ENCODE peak calls at places on chromosomes 11 and 22, in six cellular contexts. One of them, this sample, is unnamed.

GRCh38 chr11:124682443-124682842 is 8.7 kb downstream of the SPA17 start:
- DNase-seq in A673: no peak
- DNase-seq in GM20000: no peak
- DNase-seq in bronchial epithelial cell: no peak
- DNase-seq in brain microvascular endothelial cell: no peak
- DNase-seq in MCF 10A: no peak
- DNase-seq in this sample: no peak

GRCh38 chr11:120774591-120775386 is 249.1 kb upstream of the TBCEL start:
- DNase-seq in A673: no peak
- DNase-seq in GM20000: no peak
- DNase-seq in bronchial epithelial cell: no peak
- DNase-seq in brain microvascular endothelial cell: no peak
- DNase-seq in MCF 10A: no peak
- DNase-seq in this sample: no peak

GRCh38 chr11:47248664-47249377 is at the start of gene ACP2:
- DNase-seq in A673: peak
- DNase-seq in GM20000: peak
- DNase-seq in bronchial epithelial cell: peak
- DNase-seq in brain microvascular endothelial cell: peak
- DNase-seq in MCF 10A: peak
- DNase-seq in this sample: peak

GRCh38 chr22:31210830-31211503 is 1.1 kb upstream of the LIMK2 start:
- DNase-seq in A673: peak
- DNase-seq in GM20000: no peak
- DNase-seq in bronchial epithelial cell: no peak
- DNase-seq in brain microvascular endothelial cell: no peak
- DNase-seq in MCF 10A: no peak
- DNase-seq in this sample: no peak

GRCh38 chr22:24070553-24070952 is 59.4 kb downstream of the CABIN1 start:
- DNase-seq in A673: no peak
- DNase-seq in GM20000: no peak
- DNase-seq in bronchial epithelial cell: no peak
- DNase-seq in brain microvascular endothelial cell: no peak
- DNase-seq in MCF 10A: no peak
- DNase-seq in this sample: no peak

GRCh38 chr22:50504245-50505211 is 3.0 kb downstream of the LMF2 start:
- DNase-seq in A673: no peak
- DNase-seq in GM20000: no peak
- DNase-seq in bronchial epithelial cell: peak
- DNase-seq in brain microvascular endothelial cell: no peak
- DNase-seq in MCF 10A: no peak
- DNase-seq in this sample: peak

GRCh38 chr11:114297806-114298700 is 1.9 kb downstream of the NNMT start:
- DNase-seq in A673: no peak
- DNase-seq in GM20000: no peak
- DNase-seq in bronchial epithelial cell: no peak
- DNase-seq in brain microvascular endothelial cell: no peak
- DNase-seq in MCF 10A: peak
- DNase-seq in this sample: no peak

GRCh38 chr11:15507592-15507991 is 392.9 kb downstream of the INSC start:
- DNase-seq in A673: peak
- DNase-seq in GM20000: no peak
- DNase-seq in bronchial epithelial cell: no peak
- DNase-seq in brain microvascular endothelial cell: peak
- DNase-seq in MCF 10A: no peak
- DNase-seq in this sample: no peak

GRCh38 chr11:4018641-4019040 is 76.0 kb upstream of the RRM1 start:
- DNase-seq in A673: no peak
- DNase-seq in GM20000: no peak
- DNase-seq in bronchial epithelial cell: no peak
- DNase-seq in brain microvascular endothelial cell: no peak
- DNase-seq in MCF 10A: no peak
- DNase-seq in this sample: no peak

GRCh38 chr22:29158546-29158945 is 47.1 kb upstream of the EMID1 start:
- DNase-seq in A673: no peak
- DNase-seq in GM20000: no peak
- DNase-seq in bronchial epithelial cell: no peak
- DNase-seq in brain microvascular endothelial cell: no peak
- DNase-seq in MCF 10A: no peak
- DNase-seq in this sample: no peak

GRCh38 chr22:47593911-47594311 is 831.5 kb downstream of the TBC1D22A start:
- DNase-seq in A673: no peak
- DNase-seq in GM20000: no peak
- DNase-seq in bronchial epithelial cell: no peak
- DNase-seq in brain microvascular endothelial cell: no peak
- DNase-seq in MCF 10A: no peak
- DNase-seq in this sample: peak

GRCh38 chr22:21044931-21045584 is 688 bp upstream of the LRRC74B start:
- DNase-seq in A673: peak
- DNase-seq in GM20000: no peak
- DNase-seq in bronchial epithelial cell: no peak
- DNase-seq in brain microvascular endothelial cell: peak
- DNase-seq in MCF 10A: peak
- DNase-seq in this sample: no peak

GRCh38 chr22:42317691-42318547 is 47.5 kb upstream of the TCF20 start:
- DNase-seq in A673: peak
- DNase-seq in GM20000: no peak
- DNase-seq in bronchial epithelial cell: peak
- DNase-seq in brain microvascular endothelial cell: no peak
- DNase-seq in MCF 10A: peak
- DNase-seq in this sample: no peak

GRCh38 chr11:1228183-1228821 is 5.4 kb downstream of the MUC5B start:
- DNase-seq in A673: no peak
- DNase-seq in GM20000: no peak
- DNase-seq in bronchial epithelial cell: no peak
- DNase-seq in brain microvascular endothelial cell: no peak
- DNase-seq in MCF 10A: no peak
- DNase-seq in this sample: peak

GRCh38 chr22:26547426-26547825 is 35.2 kb upstream of the TFIP11 start:
- DNase-seq in A673: no peak
- DNase-seq in GM20000: no peak
- DNase-seq in bronchial epithelial cell: peak
- DNase-seq in brain microvascular endothelial cell: no peak
- DNase-seq in MCF 10A: no peak
- DNase-seq in this sample: no peak

GRCh38 chr11:82308979-82309378 is 424.7 kb downstream of the FAM181B start:
- DNase-seq in A673: no peak
- DNase-seq in GM20000: no peak
- DNase-seq in bronchial epithelial cell: no peak
- DNase-seq in brain microvascular endothelial cell: no peak
- DNase-seq in MCF 10A: no peak
- DNase-seq in this sample: no peak

GRCh38 chr11:65522640-65523322 is 2.1 kb upstream of the SCYL1 start:
- DNase-seq in A673: no peak
- DNase-seq in GM20000: peak
- DNase-seq in bronchial epithelial cell: no peak
- DNase-seq in brain microvascular endothelial cell: no peak
- DNase-seq in MCF 10A: no peak
- DNase-seq in this sample: no peak

GRCh38 chr22:41366323-41367014 is 15.3 kb upstream of the TEF start:
- DNase-seq in A673: no peak
- DNase-seq in GM20000: no peak
- DNase-seq in bronchial epithelial cell: no peak
- DNase-seq in brain microvascular endothelial cell: no peak
- DNase-seq in MCF 10A: no peak
- DNase-seq in this sample: no peak

GRCh38 chr11:47705722-47706121 is 9.4 kb downstream of the AGBL2 start:
- DNase-seq in A673: no peak
- DNase-seq in GM20000: no peak
- DNase-seq in bronchial epithelial cell: no peak
- DNase-seq in brain microvascular endothelial cell: no peak
- DNase-seq in MCF 10A: no peak
- DNase-seq in this sample: no peak

GRCh38 chr11:108223449-108224149 is 732 bp downstream of the ATM start:
- DNase-seq in A673: no peak
- DNase-seq in GM20000: no peak
- DNase-seq in bronchial epithelial cell: no peak
- DNase-seq in brain microvascular endothelial cell: peak
- DNase-seq in MCF 10A: peak
- DNase-seq in this sample: no peak

GRCh38 chr11:6357222-6357621 is 33.1 kb upstream of the SMPD1 start:
- DNase-seq in A673: peak
- DNase-seq in GM20000: no peak
- DNase-seq in bronchial epithelial cell: peak
- DNase-seq in brain microvascular endothelial cell: peak
- DNase-seq in MCF 10A: peak
- DNase-seq in this sample: no peak

GRCh38 chr22:33793464-33793863 is 126.8 kb downstream of the LARGE1 start:
- DNase-seq in A673: no peak
- DNase-seq in GM20000: no peak
- DNase-seq in bronchial epithelial cell: no peak
- DNase-seq in brain microvascular endothelial cell: no peak
- DNase-seq in MCF 10A: no peak
- DNase-seq in this sample: no peak

GRCh38 chr11:67006029-67006884 is 16.7 kb upstream of the SYT12 start:
- DNase-seq in A673: peak
- DNase-seq in GM20000: no peak
- DNase-seq in bronchial epithelial cell: no peak
- DNase-seq in brain microvascular endothelial cell: no peak
- DNase-seq in MCF 10A: peak
- DNase-seq in this sample: no peak

GRCh38 chr22:43467171-43467570 is 55.4 kb downstream of the MPPED1 start:
- DNase-seq in A673: no peak
- DNase-seq in GM20000: no peak
- DNase-seq in bronchial epithelial cell: no peak
- DNase-seq in brain microvascular endothelial cell: no peak
- DNase-seq in MCF 10A: no peak
- DNase-seq in this sample: no peak

GRCh38 chr11:19421134-19421533 is 180.4 kb upstream of the E2F8 start:
- DNase-seq in A673: no peak
- DNase-seq in GM20000: no peak
- DNase-seq in bronchial epithelial cell: no peak
- DNase-seq in brain microvascular endothelial cell: no peak
- DNase-seq in MCF 10A: no peak
- DNase-seq in this sample: no peak

GRCh38 chr11:9219572-9219971 is 45.6 kb downstream of the DENND5A start:
- DNase-seq in A673: peak
- DNase-seq in GM20000: no peak
- DNase-seq in bronchial epithelial cell: peak
- DNase-seq in brain microvascular endothelial cell: peak
- DNase-seq in MCF 10A: peak
- DNase-seq in this sample: no peak

GRCh38 chr11:12321217-12321937 is 56.0 kb upstream of the PARVA start:
- DNase-seq in A673: no peak
- DNase-seq in GM20000: no peak
- DNase-seq in bronchial epithelial cell: no peak
- DNase-seq in brain microvascular endothelial cell: no peak
- DNase-seq in MCF 10A: no peak
- DNase-seq in this sample: no peak

GRCh38 chr11:36578458-36578857 is 10.7 kb downstream of the RAG1 start:
- DNase-seq in A673: peak
- DNase-seq in GM20000: no peak
- DNase-seq in bronchial epithelial cell: no peak
- DNase-seq in brain microvascular endothelial cell: no peak
- DNase-seq in MCF 10A: no peak
- DNase-seq in this sample: no peak
- TF ChIP-seq CTCF in A673: no peak
- TF ChIP-seq CTCF in GM20000: no peak
- TF ChIP-seq CTCF in bronchial epithelial cell: no peak
- TF ChIP-seq CTCF in brain microvascular endothelial cell: no peak
- TF ChIP-seq CTCF in MCF 10A: no peak
- TF ChIP-seq CTCF in this sample: no peak

GRCh38 chr11:95324826-95325225 is 93.8 kb upstream of the SESN3 start:
- DNase-seq in A673: no peak
- DNase-seq in GM20000: no peak
- DNase-seq in bronchial epithelial cell: no peak
- DNase-seq in brain microvascular endothelial cell: no peak
- DNase-seq in MCF 10A: no peak
- DNase-seq in this sample: no peak
- TF ChIP-seq CTCF in A673: no peak
- TF ChIP-seq CTCF in GM20000: no peak
- TF ChIP-seq CTCF in bronchial epithelial cell: no peak
- TF ChIP-seq CTCF in brain microvascular endothelial cell: no peak
- TF ChIP-seq CTCF in MCF 10A: no peak
- TF ChIP-seq CTCF in this sample: no peak

GRCh38 chr22:44804327-44804726 is 52.0 kb downstream of the ARHGAP8 start:
- DNase-seq in A673: no peak
- DNase-seq in GM20000: no peak
- DNase-seq in bronchial epithelial cell: no peak
- DNase-seq in brain microvascular endothelial cell: no peak
- DNase-seq in MCF 10A: no peak
- DNase-seq in this sample: no peak

GRCh38 chr22:44802956-44803355 is 50.6 kb downstream of the ARHGAP8 start:
- DNase-seq in A673: no peak
- DNase-seq in GM20000: no peak
- DNase-seq in bronchial epithelial cell: no peak
- DNase-seq in brain microvascular endothelial cell: no peak
- DNase-seq in MCF 10A: no peak
- DNase-seq in this sample: no peak

GRCh38 chr22:44807915-44808690 is 55.7 kb downstream of the ARHGAP8 start:
- DNase-seq in A673: peak
- DNase-seq in GM20000: no peak
- DNase-seq in bronchial epithelial cell: no peak
- DNase-seq in brain microvascular endothelial cell: no peak
- DNase-seq in MCF 10A: no peak
- DNase-seq in this sample: no peak

GRCh38 chr22:44807232-44807631 is 54.9 kb downstream of the ARHGAP8 start:
- DNase-seq in A673: no peak
- DNase-seq in GM20000: no peak
- DNase-seq in bronchial epithelial cell: no peak
- DNase-seq in brain microvascular endothelial cell: no peak
- DNase-seq in MCF 10A: no peak
- DNase-seq in this sample: no peak

DNA sequence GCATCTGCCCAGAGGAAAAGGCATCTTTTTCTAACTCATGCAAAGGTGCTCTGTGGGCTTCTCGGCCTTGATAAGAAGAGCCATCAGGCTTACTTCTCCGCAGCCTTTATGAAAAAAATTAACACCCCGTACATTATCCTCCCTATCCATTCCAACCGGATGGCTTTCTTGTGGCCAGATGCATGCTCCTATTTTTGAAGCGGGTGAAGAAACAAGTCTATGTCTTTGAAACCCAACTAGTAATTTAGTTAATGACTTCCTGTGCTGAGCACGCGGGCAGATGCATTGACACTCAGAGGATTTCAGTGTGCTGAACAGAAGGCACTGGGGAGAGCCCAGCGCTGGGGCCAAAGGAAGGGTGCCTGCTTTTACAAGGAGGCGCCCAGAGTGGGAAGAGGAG is 53.3 kb downstream of the ARHGAP8 start:
- DNase-seq in A673: peak
- DNase-seq in GM20000: no peak
- DNase-seq in bronchial epithelial cell: no peak
- DNase-seq in brain microvascular endothelial cell: no peak
- DNase-seq in MCF 10A: no peak
- DNase-seq in this sample: no peak
- TF ChIP-seq CTCF in A673: no peak
- TF ChIP-seq CTCF in GM20000: no peak
- TF ChIP-seq CTCF in bronchial epithelial cell: no peak
- TF ChIP-seq CTCF in brain microvascular endothelial cell: no peak
- TF ChIP-seq CTCF in MCF 10A: no peak
- TF ChIP-seq CTCF in this sample: no peak

DNA sequence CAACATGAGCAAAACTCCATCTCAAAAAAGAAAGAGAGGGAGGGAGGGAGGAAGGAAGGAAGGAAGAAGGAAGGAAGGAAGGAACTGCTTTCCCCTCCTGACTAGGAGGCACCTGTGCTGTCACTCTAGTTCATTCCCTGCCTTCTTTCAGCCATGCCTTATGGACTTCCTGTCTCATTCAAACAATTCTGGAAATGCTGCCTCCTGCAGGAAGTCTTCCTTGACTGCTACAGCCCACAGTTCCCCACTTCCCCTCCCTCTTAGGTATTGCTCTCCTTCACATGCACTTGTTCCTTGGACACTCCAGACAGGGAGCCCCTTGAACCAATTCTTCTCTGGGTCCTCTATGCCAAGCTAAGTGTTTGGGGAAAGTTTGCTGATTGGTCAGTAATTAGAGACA is 31.6 kb upstream of the WNT11 start:
- DNase-seq in A673: peak
- DNase-seq in GM20000: no peak
- DNase-seq in bronchial epithelial cell: no peak
- DNase-seq in brain microvascular endothelial cell: no peak
- DNase-seq in MCF 10A: peak
- DNase-seq in this sample: no peak
- TF ChIP-seq CTCF in A673: peak
- TF ChIP-seq CTCF in GM20000: no peak
- TF ChIP-seq CTCF in bronchial epithelial cell: no peak
- TF ChIP-seq CTCF in brain microvascular endothelial cell: peak
- TF ChIP-seq CTCF in MCF 10A: peak
- TF ChIP-seq CTCF in this sample: peak

This sample was measured in type B pancreatic cell.